ENCODE peak calls at places on chromosomes 4 and X, in four cellular contexts. R is glutamatergic neuron, G is anterior cingulate cortex, S is right cardiac atrium. F is an unnamed sample.

GRCh38 chr4:19721587-19721986 is 530.1 kb upstream of the SLIT2 start:
- DNase-seq in R (no peak), G (no peak), S (no peak), F (no peak)

GRCh38 chr4:39227906-39228305 is 45.6 kb downstream of the WDR19 start:
- DNase-seq in R (no peak), G (no peak), S (no peak), F (no peak)

GRCh38 chrX:10568428-10568827 is 52.0 kb downstream of the MID1 start:
- DNase-seq in R (no peak), G (no peak), S (no peak), F (no peak)

GRCh38 chr4:152943673-152944072 is 7.5 kb downstream of the FHDC1 start:
- DNase-seq in R (no peak), G (no peak), S (no peak), F (no peak)

GRCh38 chr4:185738038-185738552 is 73.9 kb downstream of the SORBS2 start:
- DNase-seq in R (no peak), G (no peak), S (no peak), F (no peak)

GRCh38 chr4:2322801-2323200 is 60.9 kb upstream of the MXD4 start:
- DNase-seq in R (no peak), G (peak; percentile 38), S (no peak), F (no peak)

GRCh38 chrX:74614193-74614909 is at the start of gene RLIM:
- DNase-seq in R (peak; percentile 86), G (peak; percentile 94), S (peak; percentile 96), F (peak; percentile 90)

GRCh38 chr4:176320976-176321361 is 1.2 kb downstream of the SPCS3 start:
- DNase-seq in R (no peak), G (no peak), S (no peak), F (no peak)

GRCh38 chr4:152316969-152317368 is 218.9 kb downstream of the FBXW7 start:
- DNase-seq in R (no peak), G (peak; percentile 22), S (no peak), F (no peak)

GRCh38 chr4:54333657-54334056 is 104.6 kb downstream of the PDGFRA start:
- DNase-seq in R (no peak), G (peak; percentile 29), S (no peak), F (peak; percentile 28)

F was measured in dorsolateral prefrontal cortex.